ENCODE peak calls at places on chromosomes 5 and 9, in seven cellular contexts. One of them, this sample, is unnamed.
A peak's percentile ranks its signal among the peaks of the same experiment; 100 is the strongest.

GRCh38 chr5:10828241-10828640 is 67.2 kb upstream of the DAP start:
- DNase-seq in KBM-7: no peak
- DNase-seq in GOT3: no peak
- DNase-seq in head of caudate nucleus: no peak
- DNase-seq in SJSA1: peak; percentile 50
- DNase-seq in AG04449: peak; percentile 23
- DNase-seq in activated effector memory CD4-positive, alpha-beta T cell treated with Interleukin-2 at 50 U/mL for 16 hours: no peak
- DNase-seq in this sample: no peak

GRCh38 chr5:140881889-140882590 is at the start of gene PCDHA13:
- DNase-seq in AG04449: no peak
- DNase-seq in KBM-7: no peak
- DNase-seq in activated effector memory CD4-positive, alpha-beta T cell treated with Interleukin-2 at 50 U/mL for 16 hours: no peak
- DNase-seq in SJSA1: no peak
- DNase-seq in head of caudate nucleus: no peak
- DNase-seq in GOT3: no peak
- DNase-seq in this sample: no peak

GRCh38 chr5:128844354-128844923 is 120.8 kb upstream of the SLC27A6 start:
- DNase-seq in SJSA1: peak; percentile 18
- DNase-seq in activated effector memory CD4-positive, alpha-beta T cell treated with Interleukin-2 at 50 U/mL for 16 hours: no peak
- DNase-seq in KBM-7: peak; percentile 33
- DNase-seq in head of caudate nucleus: no peak
- DNase-seq in AG04449: no peak
- DNase-seq in GOT3: no peak
- DNase-seq in this sample: no peak

GRCh38 chr5:142342128-142342981 is 17.5 kb upstream of the SPRY4 start:
- DNase-seq in head of caudate nucleus: no peak
- DNase-seq in GOT3: no peak
- DNase-seq in activated effector memory CD4-positive, alpha-beta T cell treated with Interleukin-2 at 50 U/mL for 16 hours: no peak
- DNase-seq in SJSA1: peak; percentile 52
- DNase-seq in AG04449: no peak
- DNase-seq in KBM-7: no peak
- DNase-seq in this sample: no peak

GRCh38 chr9:119391878-119392277 is 22.6 kb upstream of the BRINP1 start:
- DNase-seq in GOT3: no peak
- DNase-seq in SJSA1: no peak
- DNase-seq in AG04449: no peak
- DNase-seq in KBM-7: no peak
- DNase-seq in activated effector memory CD4-positive, alpha-beta T cell treated with Interleukin-2 at 50 U/mL for 16 hours: no peak
- DNase-seq in head of caudate nucleus: no peak
- DNase-seq in this sample: no peak

GRCh38 chr5:93433422-93433821 is 147.6 kb downstream of the NR2F1-AS1 start:
- DNase-seq in SJSA1: no peak
- DNase-seq in KBM-7: no peak
- DNase-seq in head of caudate nucleus: no peak
- DNase-seq in GOT3: no peak
- DNase-seq in AG04449: peak; percentile 54
- DNase-seq in activated effector memory CD4-positive, alpha-beta T cell treated with Interleukin-2 at 50 U/mL for 16 hours: no peak
- DNase-seq in this sample: no peak

GRCh38 chr9:14749738-14750137 is 27.2 kb upstream of the CER1 start:
- DNase-seq in AG04449: no peak
- DNase-seq in activated effector memory CD4-positive, alpha-beta T cell treated with Interleukin-2 at 50 U/mL for 16 hours: no peak
- DNase-seq in GOT3: no peak
- DNase-seq in KBM-7: no peak
- DNase-seq in SJSA1: no peak
- DNase-seq in head of caudate nucleus: no peak
- DNase-seq in this sample: no peak

GRCh38 chr5:115429345-115429940 is 115.1 kb downstream of the FEM1C start:
- DNase-seq in head of caudate nucleus: no peak
- DNase-seq in KBM-7: no peak
- DNase-seq in SJSA1: no peak
- DNase-seq in activated effector memory CD4-positive, alpha-beta T cell treated with Interleukin-2 at 50 U/mL for 16 hours: no peak
- DNase-seq in AG04449: no peak
- DNase-seq in GOT3: no peak
- DNase-seq in this sample: no peak

GRCh38 chr5:133544346-133544745 is 68.0 kb downstream of the FSTL4 start:
- DNase-seq in head of caudate nucleus: no peak
- DNase-seq in AG04449: no peak
- DNase-seq in GOT3: no peak
- DNase-seq in SJSA1: no peak
- DNase-seq in KBM-7: no peak
- DNase-seq in activated effector memory CD4-positive, alpha-beta T cell treated with Interleukin-2 at 50 U/mL for 16 hours: no peak
- DNase-seq in this sample: no peak

GRCh38 chr9:92191801-92192200 is 76.6 kb upstream of the SPTLC1 start:
- DNase-seq in KBM-7: no peak
- DNase-seq in SJSA1: no peak
- DNase-seq in head of caudate nucleus: no peak
- DNase-seq in AG04449: peak; percentile 7
- DNase-seq in GOT3: no peak
- DNase-seq in activated effector memory CD4-positive, alpha-beta T cell treated with Interleukin-2 at 50 U/mL for 16 hours: no peak
- DNase-seq in this sample: no peak

GRCh38 chr5:151036556-151036955 is 16.2 kb downstream of the GPX3 start:
- DNase-seq in SJSA1: no peak
- DNase-seq in GOT3: no peak
- DNase-seq in AG04449: no peak
- DNase-seq in KBM-7: no peak
- DNase-seq in activated effector memory CD4-positive, alpha-beta T cell treated with Interleukin-2 at 50 U/mL for 16 hours: no peak
- DNase-seq in head of caudate nucleus: no peak
- DNase-seq in this sample: no peak

GRCh38 chr9:117488659-117489058 is 73.8 kb upstream of the ASTN2 start:
- DNase-seq in head of caudate nucleus: no peak
- DNase-seq in GOT3: no peak
- DNase-seq in AG04449: no peak
- DNase-seq in KBM-7: no peak
- DNase-seq in SJSA1: no peak
- DNase-seq in activated effector memory CD4-positive, alpha-beta T cell treated with Interleukin-2 at 50 U/mL for 16 hours: no peak
- DNase-seq in this sample: no peak

GRCh38 chr5:79552984-79553383 is 39.0 kb upstream of the HOMER1 start:
- DNase-seq in KBM-7: peak; percentile 33
- DNase-seq in head of caudate nucleus: no peak
- DNase-seq in GOT3: no peak
- DNase-seq in activated effector memory CD4-positive, alpha-beta T cell treated with Interleukin-2 at 50 U/mL for 16 hours: no peak
- DNase-seq in SJSA1: no peak
- DNase-seq in AG04449: no peak
- DNase-seq in this sample: no peak

GRCh38 chr5:135395451-135395850 is 3.6 kb downstream of the MACROH2A1 start:
- DNase-seq in GOT3: no peak
- DNase-seq in activated effector memory CD4-positive, alpha-beta T cell treated with Interleukin-2 at 50 U/mL for 16 hours: no peak
- DNase-seq in AG04449: no peak
- DNase-seq in head of caudate nucleus: no peak
- DNase-seq in SJSA1: no peak
- DNase-seq in KBM-7: no peak
- DNase-seq in this sample: no peak

GRCh38 chr5:146052780-146053179 is 52.6 kb downstream of the PLAC8L1 start:
- DNase-seq in activated effector memory CD4-positive, alpha-beta T cell treated with Interleukin-2 at 50 U/mL for 16 hours: no peak
- DNase-seq in GOT3: no peak
- DNase-seq in SJSA1: no peak
- DNase-seq in KBM-7: peak; percentile 26
- DNase-seq in AG04449: no peak
- DNase-seq in head of caudate nucleus: no peak
- DNase-seq in this sample: no peak